ENCODE peak calls at places on chromosomes 16 and 17, in seven cellular contexts. N is left colon; U is CD8-positive, alpha-beta memory T cell; Y is lower leg skin; E is LoVo; K is heart left ventricle; X is esophagus squamous epithelium. A is an unnamed sample.

GRCh38 chr17:2030779-2031163 is 818 bp downstream of the DPH1 start:
- DNase-seq in N (peak; percentile 64), U (no peak), Y (no peak), E (no peak), K (no peak), X (no peak), A (peak; percentile 92)

GRCh38 chr17:40063915-40064531 is 1.3 kb downstream of the THRA start:
- DNase-seq in N (no peak), U (no peak), Y (no peak), E (no peak), K (peak; percentile 27), X (no peak), A (no peak)

GRCh38 chr17:82837586-82838320 is 2.1 kb downstream of the ZNF750 start:
- DNase-seq in N (peak; percentile 62), U (no peak), Y (no peak), E (no peak), K (no peak), X (no peak), A (no peak)

GRCh38 chr17:27990100-27990499 is 52.4 kb upstream of the NLK start:
- DNase-seq in N (peak; percentile 9), U (no peak), Y (no peak), E (no peak), K (no peak), X (no peak), A (no peak)

GRCh38 chr17:75552425-75552824 is 26.9 kb downstream of the LLGL2 start:
- DNase-seq in N (no peak), U (no peak), Y (no peak), E (no peak), K (no peak), X (no peak), A (no peak)

GRCh38 chr17:77475012-77475976 is 334.5 kb downstream of the SEC14L1 start:
- DNase-seq in N (no peak), U (peak; percentile 64), Y (no peak), E (no peak), K (no peak), X (no peak), A (no peak)

GRCh38 chr17:8163978-8164814 is 1.4 kb upstream of the VAMP2 start:
- DNase-seq in N (peak; percentile 85), U (peak; percentile 82), Y (peak; percentile 97), E (no peak), K (peak; percentile 92), X (no peak), A (no peak)

GRCh38 chr17:16962804-16963203 is 9.1 kb downstream of the TNFRSF13B start:
- DNase-seq in N (no peak), U (no peak), Y (peak; percentile 23), E (no peak), K (no peak), X (no peak), A (no peak)

GRCh38 chr16:57341441-57342303 is 16.9 kb upstream of the CCL22 start:
- DNase-seq in N (peak; percentile 61), U (no peak), Y (peak; percentile 84), E (peak; percentile 94), K (no peak), X (no peak), A (no peak)

GRCh38 chr17:41463746-41464145 is 3.4 kb downstream of the KRT32 start:
- DNase-seq in N (no peak), U (no peak), Y (no peak), E (no peak), K (no peak), X (no peak), A (no peak)

GRCh38 chr17:76943781-76944213 is 75.6 kb downstream of the MGAT5B start:
- DNase-seq in N (no peak), U (no peak), Y (no peak), E (no peak), K (no peak), X (no peak), A (no peak)

GRCh38 chr17:40303009-40303657 is 5.8 kb upstream of the RARA start:
- DNase-seq in N (peak; percentile 63), U (peak; percentile 61), Y (peak; percentile 74), E (peak; percentile 43), K (no peak), X (no peak), A (peak; percentile 63)

GRCh38 chr16:57030346-57030902 is 41.1 kb downstream of the NLRC5 start:
- DNase-seq in N (no peak), U (no peak), Y (no peak), E (no peak), K (no peak), X (no peak), A (no peak)

GRCh38 chr16:695355-696089 is 5.3 kb upstream of the WDR24 start:
- DNase-seq in N (peak; percentile 89), U (peak; percentile 65), Y (peak; percentile 95), E (peak; percentile 84), K (no peak), X (no peak), A (peak; percentile 60)

GRCh38 chr16:28554634-28555423 is 1.1 kb downstream of the SGF29 start:
- DNase-seq in N (no peak), U (no peak), Y (no peak), E (no peak), K (no peak), X (no peak), A (no peak)

GRCh38 chr17:42329025-42329976 is 41.0 kb downstream of the STAT5A start:
- DNase-seq in N (no peak), U (no peak), Y (no peak), E (no peak), K (no peak), X (no peak), A (peak; percentile 90)

GRCh38 chr17:36641331-36641876 is 40.0 kb downstream of the MRM1 start:
- DNase-seq in N (no peak), U (no peak), Y (no peak), E (no peak), K (no peak), X (no peak), A (peak; percentile 58)

GRCh38 chr16:70429888-70430666 is 8.8 kb downstream of the ST3GAL2 start:
- DNase-seq in N (no peak), U (no peak), Y (no peak), E (no peak), K (no peak), X (no peak), A (no peak)

GRCh38 chr17:14268264-14268663 is 31.6 kb upstream of the CDRT15 start:
- DNase-seq in N (no peak), U (no peak), Y (no peak), E (no peak), K (no peak), X (no peak), A (no peak)

GRCh38 chr17:65515512-65515911 is 45.9 kb downstream of the AXIN2 start:
- DNase-seq in N (no peak), U (no peak), Y (no peak), E (peak; percentile 34), K (no peak), X (no peak), A (no peak)

GRCh38 chr17:28615260-28615940 is 1.4 kb upstream of the RSKR start:
- DNase-seq in N (no peak), U (no peak), Y (peak; percentile 53), E (no peak), K (no peak), X (no peak), A (no peak)

GRCh38 chr17:41906465-41907184 is 12.1 kb downstream of the ACLY start:
- DNase-seq in N (no peak), U (no peak), Y (no peak), E (no peak), K (peak; percentile 46), X (no peak), A (no peak)

GRCh38 chr17:58308173-58308984 is 20.2 kb downstream of the TSPOAP1 start:
- DNase-seq in N (no peak), U (no peak), Y (peak; percentile 76), E (no peak), K (no peak), X (no peak), A (peak; percentile 66)

GRCh38 chr17:39196820-39197331 is 593 bp downstream of the CACNB1 start:
- DNase-seq in N (peak; percentile 57), U (no peak), Y (no peak), E (peak; percentile 50), K (no peak), X (no peak), A (peak; percentile 34)

GRCh38 chr16:29678691-29679267 is at the start of gene QPRT:
- DNase-seq in N (peak; percentile 71), U (no peak), Y (no peak), E (no peak), K (peak; percentile 45), X (no peak), A (peak; percentile 87)

GRCh38 chr17:193841-194806 is 12.7 kb upstream of the DOC2B start:
- DNase-seq in N (no peak), U (no peak), Y (no peak), E (no peak), K (no peak), X (no peak), A (no peak)

GRCh38 chr16:65816556-65816955 is 549.9 kb upstream of the CDH5 start:
- DNase-seq in N (no peak), U (no peak), Y (no peak), E (no peak), K (no peak), X (no peak), A (no peak)

GRCh38 chr16:684067-684794 is at the start of gene JMJD8:
- DNase-seq in N (peak; percentile 99), U (peak; percentile 95), Y (peak; percentile 99), E (peak; percentile 96), K (peak; percentile 98), X (peak; percentile 71), A (peak; percentile 97)

GRCh38 chr16:70663524-70664324 is 17.4 kb downstream of the IL34 start:
- DNase-seq in N (no peak), U (no peak), Y (no peak), E (no peak), K (no peak), X (no peak), A (no peak)

GRCh38 chr17:59825533-59826316 is 67.0 kb downstream of the TUBD1 start:
- DNase-seq in N (no peak), U (no peak), Y (no peak), E (no peak), K (no peak), X (no peak), A (no peak)

GRCh38 chr16:13961099-13961811 is 41.3 kb downstream of the ERCC4 start:
- DNase-seq in N (no peak), U (no peak), Y (no peak), E (no peak), K (no peak), X (no peak), A (no peak)

GRCh38 chr17:75565618-75566017 is 22.0 kb upstream of the MYO15B start:
- DNase-seq in N (no peak), U (no peak), Y (no peak), E (no peak), K (no peak), X (no peak), A (no peak)

GRCh38 chr16:67183284-67183626 is 508 bp downstream of the MATCAP1 start:
- DNase-seq in N (no peak), U (no peak), Y (no peak), E (no peak), K (no peak), X (no peak), A (no peak)

GRCh38 chr17:72121164-72122001 is 563 bp downstream of the SOX9 start:
- DNase-seq in N (peak; percentile 58), U (no peak), Y (peak; percentile 87), E (peak; percentile 26), K (peak; percentile 51), X (no peak), A (peak; percentile 71)

A was measured in neural progenitor cell.